ENCODE peak calls at places on chromosomes 4 and X, in seven cellular contexts. S, A, U, Y, K, L and P are unnamed samples.

GRCh38 chrX:72216973-72217372 is 21.9 kb downstream of the ERCC6L start:
- DNase-seq in Y (no peak), K (no peak), S (no peak), A (no peak), L (no peak), U (no peak), P (no peak)

GRCh38 chr4:48290146-48290772 is 20.6 kb upstream of the TEC start:
- DNase-seq in S (no peak), L (peak), K (no peak), Y (no peak), A (peak), U (no peak), P (no peak)

GRCh38 chr4:85968945-85969830 is 390.7 kb downstream of the MAPK10 start:
- DNase-seq in U (no peak), A (peak), K (no peak), S (no peak), L (peak), Y (peak), P (no peak)

GRCh38 chr4:153365003-153365402 is 20.5 kb downstream of the MND1 start:
- DNase-seq in Y (no peak), S (no peak), K (no peak), U (no peak), L (no peak), A (no peak), P (no peak)

GRCh38 chrX:72576161-72576896 is 3.7 kb upstream of the HDAC8 start:
- DNase-seq in Y (no peak), S (no peak), U (no peak), A (peak), L (no peak), K (no peak), P (no peak)

GRCh38 chr4:5708171-5708828 is at the start of gene EVC2:
- DNase-seq in A (peak), S (no peak), L (peak), Y (no peak), K (peak), U (no peak), P (no peak)

GRCh38 chrX:23434356-23434884 is 99.8 kb downstream of the PTCHD1 start:
- DNase-seq in L (no peak), Y (no peak), A (no peak), S (no peak), K (peak), U (no peak), P (no peak)

GRCh38 chr4:151876411-151876988 is 115.7 kb upstream of the GATB start:
- DNase-seq in A (no peak), L (no peak), Y (no peak), S (no peak), K (no peak), U (no peak), P (no peak)

GRCh38 chr4:150960818-150961217 is 54.3 kb downstream of the LRBA start:
- DNase-seq in S (no peak), Y (no peak), A (no peak), K (no peak), U (peak), L (no peak), P (no peak)

GRCh38 chr4:77600521-77601451 is 4.8 kb upstream of the CXCL13 start:
- DNase-seq in U (no peak), S (no peak), K (peak), L (peak), Y (no peak), A (peak), P (no peak)